ENCODE peak calls at places on chromosome 22, in ten cellular contexts. Z is HS-27A; Q is stimulated activated CD4-positive, alpha-beta T cell treated with anti-CD3 and anti-CD28 coated beads, Interleukin-2, amount 100 ng/mL, for 24 hours; W is lower lobe of right lung; O is type B pancreatic cell; L is left colon; U is right lobe of liver; A is PC-3; F is fibroblast of mammary gland; T is AG20443. B is an unnamed sample.

GRCh38 chr22:40348025-40348658 is 1.8 kb downstream of the ADSL start:
- DNase-seq in Z (no peak), Q (peak), W (no peak), O (no peak), L (peak), U (peak), A (peak), F (peak), T (peak), B (no peak)

GRCh38 chr22:35611200-35611890 is 5.8 kb downstream of the MB start:
- DNase-seq in Z (no peak), Q (no peak), W (peak), O (no peak), L (no peak), U (no peak), A (no peak), F (no peak), T (no peak), B (no peak)

GRCh38 chr22:33884829-33885228 is 35.4 kb downstream of the LARGE1 start:
- DNase-seq in Z (no peak), Q (no peak), W (no peak), O (no peak), L (no peak), U (no peak), A (no peak), F (no peak), T (no peak), B (no peak)

GRCh38 chr22:31049815-31050420 is 31.2 kb upstream of the SMTN start:
- DNase-seq in Z (no peak), Q (no peak), W (no peak), O (no peak), L (no peak), U (no peak), A (no peak), F (no peak), T (no peak), B (no peak)

GRCh38 chr22:46142548-46143490 is 7.5 kb upstream of the PPARA start:
- DNase-seq in Z (no peak), Q (no peak), W (peak), O (no peak), L (no peak), U (no peak), A (no peak), F (no peak), T (no peak), B (no peak)

GRCh38 chr22:25478573-25478972 is 85.9 kb upstream of the GRK3 start:
- DNase-seq in Z (no peak), Q (no peak), W (no peak), O (no peak), L (no peak), U (no peak), A (no peak), F (no peak), T (no peak), B (no peak)

GRCh38 chr22:46366801-46367706 is 31.5 kb downstream of the TRMU start:
- DNase-seq in Z (no peak), Q (no peak), W (peak), O (no peak), L (no peak), U (peak), A (no peak), F (no peak), T (no peak), B (no peak)

GRCh38 chr22:41352058-41352457 is 29.7 kb upstream of the TEF start:
- DNase-seq in Z (no peak), Q (no peak), W (no peak), O (no peak), L (no peak), U (no peak), A (peak), F (peak), T (peak), B (no peak)

GRCh38 chr22:40323681-40324083 is 22.6 kb upstream of the ADSL start:
- DNase-seq in Z (no peak), Q (no peak), W (no peak), O (no peak), L (no peak), U (no peak), A (no peak), F (peak), T (peak), B (no peak)

GRCh38 chr22:20141186-20142077 is 9.4 kb downstream of the CCDC188 start:
- DNase-seq in Z (peak), Q (no peak), W (no peak), O (no peak), L (no peak), U (no peak), A (no peak), F (peak), T (peak), B (no peak)

GRCh38 chr22:49406047-49406650 is 421.5 kb downstream of the BRD1 start:
- DNase-seq in Z (no peak), Q (no peak), W (no peak), O (peak), L (no peak), U (no peak), A (no peak), F (no peak), T (no peak), B (no peak)

GRCh38 chr22:46356496-46357185 is 21.1 kb downstream of the TRMU start:
- DNase-seq in Z (no peak), Q (no peak), W (no peak), O (no peak), L (no peak), U (no peak), A (no peak), F (no peak), T (no peak), B (no peak)

GRCh38 chr22:49014227-49015201 is 813.2 kb downstream of the BRD1 start:
- DNase-seq in Z (no peak), Q (peak), W (peak), O (peak), L (no peak), U (no peak), A (no peak), F (no peak), T (peak), B (peak)

GRCh38 chr22:22422629-22423112 is 85.9 kb downstream of the ZNF280B start:
- DNase-seq in Z (peak), Q (peak), W (peak), O (no peak), L (peak), U (peak), A (peak), F (peak), T (peak), B (peak)

GRCh38 chr22:44540756-44541670 is 43.0 kb upstream of the RTL6 start:
- DNase-seq in Z (no peak), Q (no peak), W (no peak), O (no peak), L (no peak), U (no peak), A (no peak), F (peak), T (no peak), B (no peak)

GRCh38 chr22:44185237-44186120 is 4.8 kb downstream of the PARVG start:
- DNase-seq in Z (no peak), Q (no peak), W (no peak), O (no peak), L (no peak), U (no peak), A (no peak), F (no peak), T (no peak), B (no peak)

GRCh38 chr22:26800858-26801257 is 143.5 kb downstream of the MIAT start:
- DNase-seq in Z (no peak), Q (no peak), W (no peak), O (no peak), L (no peak), U (no peak), A (no peak), F (peak), T (peak), B (no peak)

GRCh38 chr22:38139901-38140300 is 29.4 kb upstream of the BAIAP2L2 start:
- DNase-seq in Z (no peak), Q (no peak), W (no peak), O (no peak), L (no peak), U (no peak), A (no peak), F (no peak), T (peak), B (no peak)

GRCh38 chr22:38177926-38178604 is 3.6 kb downstream of the PLA2G6 start:
- DNase-seq in Z (peak), Q (no peak), W (peak), O (no peak), L (no peak), U (no peak), A (peak), F (peak), T (peak), B (no peak)

GRCh38 chr22:43642319-43642718 is 169.8 kb downstream of the EFCAB6 start:
- DNase-seq in Z (no peak), Q (no peak), W (no peak), O (peak), L (no peak), U (no peak), A (no peak), F (no peak), T (no peak), B (no peak)

GRCh38 chr22:32018056-32018455 is 25.0 kb upstream of the SLC5A1 start:
- DNase-seq in Z (no peak), Q (no peak), W (no peak), O (no peak), L (no peak), U (no peak), A (no peak), F (no peak), T (no peak), B (no peak)

GRCh38 chr22:41870786-41871185 is 37.9 kb downstream of the SREBF2 start:
- DNase-seq in Z (no peak), Q (no peak), W (no peak), O (no peak), L (no peak), U (no peak), A (no peak), F (no peak), T (no peak), B (no peak)

GRCh38 chr22:35961480-35961902 is 67.1 kb downstream of the RBFOX2 start:
- DNase-seq in Z (peak), Q (no peak), W (no peak), O (no peak), L (no peak), U (no peak), A (no peak), F (peak), T (peak), B (no peak)

GRCh38 chr22:33493476-33494205 is 426.6 kb downstream of the LARGE1 start:
- DNase-seq in Z (no peak), Q (no peak), W (no peak), O (no peak), L (no peak), U (no peak), A (no peak), F (no peak), T (no peak), B (no peak)

GRCh38 chr22:32880061-32880460 is 78.6 kb downstream of the TIMP3 start:
- DNase-seq in Z (no peak), Q (no peak), W (no peak), O (no peak), L (no peak), U (no peak), A (no peak), F (peak), T (no peak), B (no peak)

GRCh38 chr22:42079319-42080251 is at the start of gene SMDT1:
- DNase-seq in Z (peak), Q (peak), W (peak), O (peak), L (peak), U (peak), A (peak), F (peak), T (peak), B (peak)

GRCh38 chr22:45329536-45329936 is 19.8 kb downstream of the FAM118A start:
- DNase-seq in Z (no peak), Q (no peak), W (no peak), O (no peak), L (no peak), U (peak), A (no peak), F (no peak), T (no peak), B (no peak)

GRCh38 chr22:19607198-19608113 is 83.2 kb upstream of the CLDN5 start:
- DNase-seq in Z (no peak), Q (peak), W (no peak), O (no peak), L (peak), U (peak), A (peak), F (no peak), T (no peak), B (no peak)

GRCh38 chr22:27300661-27301285 is 500.8 kb downstream of the MN1 start:
- DNase-seq in Z (no peak), Q (no peak), W (no peak), O (no peak), L (no peak), U (no peak), A (no peak), F (no peak), T (no peak), B (no peak)

GRCh38 chr22:39560127-39560526 is 10.4 kb upstream of the CACNA1I start:
- DNase-seq in Z (no peak), Q (no peak), W (no peak), O (no peak), L (no peak), U (no peak), A (no peak), F (no peak), T (no peak), B (no peak)

GRCh38 chr22:49208003-49208402 is 619.7 kb downstream of the BRD1 start:
- DNase-seq in Z (no peak), Q (no peak), W (no peak), O (peak), L (no peak), U (peak), A (no peak), F (no peak), T (no peak), B (no peak)

GRCh38 chr22:37802310-37803194 is 5.2 kb upstream of the GCAT start:
- DNase-seq in Z (no peak), Q (peak), W (peak), O (no peak), L (peak), U (peak), A (peak), F (no peak), T (peak), B (no peak)

GRCh38 chr22:39839917-39840510 is 53.5 kb downstream of the ENTHD1 start:
- DNase-seq in Z (no peak), Q (peak), W (no peak), O (no peak), L (no peak), U (no peak), A (no peak), F (no peak), T (no peak), B (no peak)

GRCh38 chr22:20238567-20239062 is 29.5 kb downstream of the RTN4R start:
- DNase-seq in Z (no peak), Q (peak), W (peak), O (no peak), L (peak), U (peak), A (peak), F (peak), T (no peak), B (no peak)

GRCh38 chr22:37000676-37001534 is 18.3 kb downstream of the TST start:
- DNase-seq in Z (no peak), Q (no peak), W (no peak), O (no peak), L (no peak), U (no peak), A (no peak), F (no peak), T (no peak), B (no peak)

B was measured in esophagus muscularis mucosa.